ENCODE peak calls at places on chromosomes 12 and 14, in seven cellular contexts. One of them, this sample, is unnamed.

GRCh38 chr14:72611956-72612500 is 281.9 kb downstream of the DPF3 start:
- DNase-seq in dermis microvascular lymphatic vessel endothelial cell: no peak
- DNase-seq in gastrocnemius medialis: no peak
- DNase-seq in NCI-H1092: no peak
- DNase-seq in NCI-H1417: no peak
- DNase-seq in HAP-1: no peak
- DNase-seq in fibroblast of lung: no peak
- DNase-seq in this sample: no peak

GRCh38 chr14:52110441-52111086 is 41.7 kb upstream of the NID2 start:
- DNase-seq in dermis microvascular lymphatic vessel endothelial cell: no peak
- DNase-seq in fibroblast of lung: peak
- DNase-seq in HAP-1: no peak
- DNase-seq in NCI-H1417: no peak
- DNase-seq in gastrocnemius medialis: no peak
- DNase-seq in NCI-H1092: no peak
- DNase-seq in this sample: no peak

GRCh38 chr12:31324116-31324844 is 1.7 kb downstream of the SINHCAF start:
- DNase-seq in HAP-1: peak
- DNase-seq in gastrocnemius medialis: peak
- DNase-seq in NCI-H1417: peak
- DNase-seq in fibroblast of lung: peak
- DNase-seq in dermis microvascular lymphatic vessel endothelial cell: peak
- DNase-seq in NCI-H1092: peak
- DNase-seq in this sample: no peak

GRCh38 chr14:85234626-85235025 is 295.3 kb upstream of the FLRT2 start:
- DNase-seq in NCI-H1092: no peak
- DNase-seq in gastrocnemius medialis: no peak
- DNase-seq in fibroblast of lung: no peak
- DNase-seq in NCI-H1417: no peak
- DNase-seq in HAP-1: no peak
- DNase-seq in dermis microvascular lymphatic vessel endothelial cell: no peak
- DNase-seq in this sample: no peak

GRCh38 chr12:47509398-47509851 is 196.4 kb downstream of the RPAP3 start:
- DNase-seq in NCI-H1417: no peak
- DNase-seq in fibroblast of lung: no peak
- DNase-seq in dermis microvascular lymphatic vessel endothelial cell: no peak
- DNase-seq in HAP-1: no peak
- DNase-seq in NCI-H1092: no peak
- DNase-seq in gastrocnemius medialis: no peak
- DNase-seq in this sample: no peak

GRCh38 chr12:15787801-15788200 is 1.4 kb downstream of the EPS8 start:
- DNase-seq in HAP-1: no peak
- DNase-seq in gastrocnemius medialis: no peak
- DNase-seq in fibroblast of lung: no peak
- DNase-seq in dermis microvascular lymphatic vessel endothelial cell: peak
- DNase-seq in NCI-H1092: no peak
- DNase-seq in NCI-H1417: no peak
- DNase-seq in this sample: no peak

GRCh38 chr12:123131879-123132402 is 18.9 kb downstream of the PITPNM2 start:
- DNase-seq in gastrocnemius medialis: no peak
- DNase-seq in dermis microvascular lymphatic vessel endothelial cell: no peak
- DNase-seq in NCI-H1417: peak
- DNase-seq in fibroblast of lung: no peak
- DNase-seq in HAP-1: no peak
- DNase-seq in NCI-H1092: peak
- DNase-seq in this sample: no peak

GRCh38 chr12:79424109-79424721 is 266.5 kb downstream of the PAWR start:
- DNase-seq in NCI-H1417: no peak
- DNase-seq in fibroblast of lung: peak
- DNase-seq in HAP-1: peak
- DNase-seq in NCI-H1092: no peak
- DNase-seq in dermis microvascular lymphatic vessel endothelial cell: peak
- DNase-seq in gastrocnemius medialis: no peak
- DNase-seq in this sample: peak

GRCh38 chr14:37399517-37399916 is 195.5 kb downstream of the FOXA1 start:
- DNase-seq in NCI-H1417: no peak
- DNase-seq in fibroblast of lung: no peak
- DNase-seq in dermis microvascular lymphatic vessel endothelial cell: no peak
- DNase-seq in NCI-H1092: no peak
- DNase-seq in gastrocnemius medialis: no peak
- DNase-seq in HAP-1: no peak
- DNase-seq in this sample: no peak

GRCh38 chr12:106415134-106415533 is 57.6 kb downstream of the POLR3B start:
- DNase-seq in NCI-H1417: no peak
- DNase-seq in fibroblast of lung: no peak
- DNase-seq in NCI-H1092: no peak
- DNase-seq in dermis microvascular lymphatic vessel endothelial cell: no peak
- DNase-seq in HAP-1: no peak
- DNase-seq in gastrocnemius medialis: no peak
- DNase-seq in this sample: no peak

GRCh38 chr14:104140463-104141331 is 2.3 kb downstream of the KIF26A start:
- DNase-seq in fibroblast of lung: no peak
- DNase-seq in HAP-1: no peak
- DNase-seq in NCI-H1092: no peak
- DNase-seq in NCI-H1417: no peak
- DNase-seq in dermis microvascular lymphatic vessel endothelial cell: no peak
- DNase-seq in gastrocnemius medialis: no peak
- DNase-seq in this sample: no peak

GRCh38 chr14:23443881-23444280 is 8.4 kb upstream of the MYH7 start:
- DNase-seq in gastrocnemius medialis: no peak
- DNase-seq in NCI-H1417: no peak
- DNase-seq in HAP-1: no peak
- DNase-seq in dermis microvascular lymphatic vessel endothelial cell: no peak
- DNase-seq in fibroblast of lung: no peak
- DNase-seq in NCI-H1092: no peak
- DNase-seq in this sample: no peak

This sample was measured in glomerular endothelial cell.